ENCODE peak calls at places on chromosomes 2 and 18, in four cellular contexts. L is HCT116, X is HepG2, Z is K562. V is an unnamed sample.

GRCh38 chr2:160228141-160228963 is 28.3 kb upstream of the ITGB6 start:
- DNase-seq in L (no peak), Z (no peak), X (no peak), V (no peak)

GRCh38 chr18:22230403-22231042 is 61.1 kb downstream of the GATA6 start:
- DNase-seq in X (no peak), Z (no peak), L (no peak), V (no peak)

GRCh38 chr2:197097578-197098366 is 171.3 kb upstream of the PGAP1 start:
- DNase-seq in L (no peak), X (no peak), Z (no peak), V (no peak)

GRCh38 chr18:39698436-39698835 is 2132.8 kb upstream of the CELF4 start:
- DNase-seq in Z (no peak), X (no peak), L (no peak), V (no peak)

GRCh38 chr2:152513681-152514080 is 178.7 kb downstream of the FMNL2 start:
- DNase-seq in L (peak), Z (no peak), X (no peak), V (peak)

GRCh38 chr2:120949957-120950590 is 214.4 kb downstream of the GLI2 start:
- DNase-seq in X (no peak), L (no peak), Z (no peak), V (no peak)

GRCh38 chr2:221716434-221717303 is 144.6 kb upstream of the EPHA4 start:
- DNase-seq in Z (no peak), X (no peak), L (no peak), V (no peak)

GRCh38 chr18:79769698-79770500 is 27.8 kb upstream of the KCNG2 start:
- DNase-seq in L (no peak), Z (no peak), X (no peak), V (no peak)

GRCh38 chr2:88815243-88816096 is 124.0 kb downstream of the RPIA start:
- DNase-seq in X (no peak), L (no peak), Z (no peak), V (no peak)

GRCh38 chr2:25787020-25787419 is 91.3 kb downstream of the ASXL2 start:
- DNase-seq in X (peak), L (no peak), Z (no peak), V (no peak)

GRCh38 chr2:218536804-218537494 is 31.2 kb downstream of the USP37 start:
- DNase-seq in X (no peak), L (no peak), Z (no peak), V (no peak)

GRCh38 chr2:207317358-207317984 is 151.7 kb upstream of the KLF7 start:
- DNase-seq in L (peak), Z (no peak), X (no peak), V (no peak)

GRCh38 chr2:68942827-68943226 is 9.9 kb downstream of the GKN2 start:
- DNase-seq in L (no peak), X (no peak), Z (no peak), V (no peak)

GRCh38 chr18:24470022-24470618 is 9.7 kb downstream of the HRH4 start:
- DNase-seq in X (peak), L (no peak), Z (no peak), V (no peak)

GRCh38 chr18:78977627-78978271 is 1.9 kb upstream of the SALL3 start:
- DNase-seq in L (no peak), Z (no peak), X (no peak), V (no peak)

GRCh38 chr18:77131100-77131651 is 1.4 kb downstream of the MBP start:
- DNase-seq in L (no peak), X (no peak), Z (no peak), V (no peak)

GRCh38 chr2:96832751-96833507 is 10.9 kb downstream of the ANKRD23 start:
- DNase-seq in X (no peak), Z (no peak), L (no peak), V (no peak)

GRCh38 chr2:20444113-20444992 is 2.5 kb upstream of the RHOB start:
- DNase-seq in X (no peak), L (no peak), Z (no peak), V (no peak)

GRCh38 chr2:69716555-69717120 is 25.3 kb upstream of the ANXA4 start:
- DNase-seq in L (no peak), Z (no peak), X (no peak), V (no peak)

GRCh38 chr2:37344453-37345361 is at the start of gene QPCT:
- DNase-seq in Z (peak), L (no peak), X (no peak), V (no peak)

GRCh38 chr2:15560404-15560987 is 638 bp downstream of the NBAS start:
- DNase-seq in Z (peak), X (peak), L (no peak), V (no peak)

GRCh38 chr2:54456526-54457325 is 599 bp downstream of the SPTBN1 start:
- DNase-seq in L (no peak), X (peak), Z (peak), V (no peak)

GRCh38 chr2:46787315-46787714 is 128.3 kb downstream of the MCFD2 start:
- DNase-seq in L (no peak), Z (no peak), X (no peak), V (no peak)

GRCh38 chr2:221097568-221097915 is 474.6 kb downstream of the EPHA4 start:
- DNase-seq in L (no peak), Z (no peak), X (no peak), V (no peak)

GRCh38 chr2:173990970-173991819 is 26.0 kb upstream of the SP3 start:
- DNase-seq in Z (no peak), X (no peak), L (no peak), V (no peak)

GRCh38 chr18:33826151-33826550 is 248.1 kb downstream of the ASXL3 start:
- DNase-seq in X (no peak), L (no peak), Z (no peak), V (no peak)

DNA sequence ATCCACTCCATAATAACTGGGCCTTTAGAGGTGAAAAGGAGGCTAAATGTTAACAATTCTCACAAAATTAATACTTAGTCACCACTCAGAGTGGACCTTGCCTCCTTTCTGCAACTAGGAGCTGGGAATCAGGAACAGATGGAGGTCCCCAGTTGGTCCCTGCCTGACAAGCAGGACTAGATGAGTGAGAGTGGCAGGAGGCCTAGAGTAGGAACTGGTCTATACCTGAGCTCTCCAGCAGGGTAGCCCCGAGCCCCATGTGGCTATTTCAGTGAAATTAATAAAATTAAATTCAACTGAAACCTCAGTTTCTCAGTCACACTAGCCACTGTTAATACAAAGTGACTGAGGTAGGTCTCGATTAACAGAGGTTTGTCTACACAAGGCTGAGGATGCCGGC is 150.5 kb downstream of the MYO5B start:
- DNase-seq in L (no peak), X (no peak), Z (peak), V (no peak)
- TF ChIP-seq CTCF in L (peak), X (no peak), Z (no peak), V (no peak)

GRCh38 chr2:19201911-19202310 is 156.5 kb downstream of the OSR1 start:
- DNase-seq in Z (no peak), L (no peak), X (no peak), V (no peak)

GRCh38 chr2:19209575-19210341 is 148.7 kb downstream of the OSR1 start:
- DNase-seq in Z (no peak), X (no peak), L (no peak), V (no peak)

GRCh38 chr2:19205983-19206533 is 152.4 kb downstream of the OSR1 start:
- DNase-seq in X (no peak), L (no peak), Z (no peak), V (no peak)

GRCh38 chr2:19208479-19209204 is 149.8 kb downstream of the OSR1 start:
- DNase-seq in X (no peak), L (no peak), Z (no peak), V (no peak)

DNA sequence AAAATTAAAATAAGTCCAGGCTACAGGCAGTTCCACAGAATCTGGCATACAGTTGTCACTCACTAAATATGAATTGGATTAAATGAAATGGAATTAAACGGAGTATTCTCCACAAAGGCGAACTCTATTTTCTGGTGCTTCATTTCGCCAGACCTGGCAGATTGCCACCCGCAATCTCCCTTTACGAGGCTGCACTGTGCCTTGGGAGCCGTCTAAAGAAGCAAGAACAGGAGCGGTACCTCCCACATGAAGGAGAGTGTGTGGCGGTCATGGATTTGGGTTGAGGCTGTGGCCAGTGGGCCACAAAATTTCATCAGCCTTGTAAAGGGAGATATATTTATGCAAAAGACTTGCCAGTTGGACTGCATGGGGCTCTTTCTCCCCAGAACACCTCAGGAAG is 151.0 kb downstream of the OSR1 start:
- DNase-seq in L (no peak), X (no peak), Z (no peak), V (no peak)
- TF ChIP-seq TCF7L2 in L (no peak), X (no peak), Z (no peak), V (no peak)

GRCh38 chr18:50247562-50247961 is 18.7 kb downstream of the CFAP53 start:
- DNase-seq in L (no peak), Z (no peak), X (no peak), V (no peak)

DNA sequence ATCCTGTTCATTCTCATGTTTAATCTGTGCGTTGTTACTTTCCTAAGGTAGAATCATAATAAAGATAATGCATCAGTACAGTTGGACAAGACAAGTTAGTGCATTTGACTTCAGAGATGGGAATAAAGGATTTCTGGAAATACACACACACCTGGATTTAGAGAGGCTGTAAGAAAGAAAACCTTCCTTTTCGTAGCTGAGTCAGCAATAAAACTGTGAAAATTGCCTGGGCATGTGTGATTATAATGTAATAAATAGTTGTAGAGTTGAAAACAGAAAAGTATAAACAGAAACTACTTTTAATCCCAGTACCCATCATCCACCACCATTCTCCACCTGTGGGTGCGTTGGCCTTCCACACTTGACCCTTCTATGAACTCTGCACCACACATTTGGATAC is 15.4 kb downstream of the CFAP53 start:
- DNase-seq in X (no peak), Z (no peak), L (no peak), V (no peak)
- H3K27ac ChIP-seq in X (no peak), Z (no peak), L (no peak), V (no peak)

DNA sequence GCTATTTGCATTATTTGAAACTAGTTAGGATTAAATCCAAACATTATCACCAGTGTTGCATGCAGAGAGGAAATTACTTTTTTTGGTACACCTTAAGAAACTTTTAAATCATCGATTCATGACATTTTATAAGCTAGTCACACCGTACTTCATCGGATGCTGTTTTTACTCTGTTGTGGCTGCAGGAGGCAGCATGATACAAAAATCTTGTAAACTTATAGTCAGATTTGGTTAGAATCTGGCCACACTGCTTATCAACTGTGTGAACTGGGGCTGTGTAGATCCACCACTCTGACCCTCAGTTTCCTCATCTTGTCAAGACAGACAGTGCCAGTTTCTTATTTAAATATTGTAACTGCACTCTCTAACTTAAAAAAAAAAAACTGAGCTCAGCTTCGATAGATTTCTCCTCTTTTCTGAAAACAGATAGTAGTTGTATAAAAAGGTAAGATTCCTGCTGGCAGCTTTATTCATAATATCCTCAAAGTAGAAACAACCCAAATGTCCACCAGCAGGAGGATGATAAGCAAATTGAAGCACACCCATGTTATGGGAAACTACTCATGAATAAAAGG is 77.8 kb downstream of the RAPGEF4 start:
- DNase-seq in L (no peak), Z (no peak), X (no peak), V (no peak)
- TF ChIP-seq CTCF in L (peak), Z (peak), X (peak), V (peak)

GRCh38 chr2:136383161-136383560 is 265.2 kb upstream of the CXCR4 start:
- DNase-seq in X (no peak), L (no peak), Z (no peak), V (no peak)

GRCh38 chr2:136386046-136386445 is 268.1 kb upstream of the CXCR4 start:
- DNase-seq in L (no peak), Z (no peak), X (no peak), V (no peak)

GRCh38 chr2:136381722-136382633 is 264.0 kb upstream of the CXCR4 start:
- DNase-seq in Z (no peak), X (no peak), L (no peak), V (no peak)

GRCh38 chr2:136381245-136381644 is 263.3 kb upstream of the CXCR4 start:
- DNase-seq in Z (no peak), L (no peak), X (no peak), V (no peak)

GRCh38 chr2:136384541-136385303 is 266.8 kb upstream of the CXCR4 start:
- DNase-seq in L (peak), Z (peak), X (peak), V (peak)
- TF ChIP-seq TCF7L2 in L (no peak), Z (no peak), X (no peak), V (no peak)

GRCh38 chr2:226909131-226909530 is 73.3 kb downstream of the RHBDD1 start:
- DNase-seq in L (no peak), Z (no peak), X (no peak), V (no peak)

GRCh38 chr2:226911932-226912331 is 76.1 kb downstream of the RHBDD1 start:
- DNase-seq in L (no peak), Z (no peak), X (no peak), V (no peak)

GRCh38 chr2:226909836-226910235 is 74.0 kb downstream of the RHBDD1 start:
- DNase-seq in X (no peak), L (no peak), Z (no peak), V (no peak)

GRCh38 chr2:226913641-226914040 is 77.8 kb downstream of the RHBDD1 start:
- DNase-seq in L (no peak), Z (no peak), X (no peak), V (no peak)

GRCh38 chr2:226910384-226910783 is 74.5 kb downstream of the RHBDD1 start:
- DNase-seq in Z (no peak), L (no peak), X (no peak), V (no peak)
- H3K27ac ChIP-seq in Z (no peak), L (no peak), X (no peak), V (no peak)

GRCh38 chr18:27363918-27364317 is 178.8 kb upstream of the CHST9 start:
- DNase-seq in Z (no peak), X (peak), L (no peak), V (no peak)
- TF ChIP-seq CTCF in Z (peak), X (peak), L (peak), V (peak)

GRCh38 chr2:133405252-133405651 is 163.0 kb downstream of the NCKAP5 start:
- DNase-seq in X (no peak), L (no peak), Z (no peak), V (no peak)

DNA sequence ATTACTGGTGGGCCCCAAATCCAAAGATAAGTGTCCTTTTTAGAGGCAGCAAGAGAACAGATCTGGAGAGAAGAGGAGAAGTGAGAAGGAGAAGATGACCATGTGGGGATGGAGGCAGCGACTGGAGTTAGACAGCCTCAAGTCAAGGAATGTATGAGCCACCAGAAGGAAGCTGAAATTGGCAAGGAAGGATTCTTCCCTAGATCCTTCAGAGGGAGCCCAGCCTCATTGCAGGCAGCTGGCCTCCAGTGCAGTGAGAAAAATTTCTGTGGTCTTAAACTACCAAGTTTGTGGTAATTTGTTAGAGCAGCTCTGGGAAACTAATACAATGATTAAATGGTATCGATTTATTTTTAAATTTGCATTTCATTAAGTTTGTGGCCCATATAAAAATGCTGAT is 167.9 kb downstream of the NCKAP5 start:
- DNase-seq in L (no peak), X (no peak), Z (no peak), V (no peak)
- TF ChIP-seq TCF7L2 in L (no peak), X (no peak), Z (no peak), V (no peak)

V was measured in Panc1.